ENCODE peak calls at places on chromosomes 6 and 20, in four cellular contexts. Y, J, Q and M are unnamed samples.
A peak's percentile ranks its signal among the peaks of the same experiment; 100 is the strongest.

GRCh38 chr6:9523462-9523861 is 891.4 kb downstream of the TFAP2A start:
- DNase-seq in Y (no peak), Q (no peak), J (no peak), M (no peak)

GRCh38 chr20:42193119-42193518 is 574.9 kb upstream of the CHD6 start:
- DNase-seq in J (no peak), Y (no peak), Q (no peak), M (no peak)

GRCh38 chr6:130362128-130362527 is 3.7 kb upstream of the TMEM200A start:
- DNase-seq in Q (no peak), Y (peak; percentile 7), J (no peak), M (no peak)

GRCh38 chr6:1624848-1625341 is 15.2 kb downstream of the FOXC1 start:
- DNase-seq in Y (no peak), J (peak; percentile 23), Q (no peak), M (no peak)

GRCh38 chr6:41591859-41592502 is 45.8 kb downstream of the FOXP4 start:
- DNase-seq in J (peak; percentile 69), Q (peak; percentile 9), Y (peak; percentile 90), M (peak; percentile 91)

GRCh38 chr6:1729133-1729751 is 119.5 kb downstream of the FOXC1 start:
- DNase-seq in Y (no peak), J (no peak), Q (no peak), M (no peak)

GRCh38 chr6:156699017-156699421 is 78.2 kb upstream of the ARID1B start:
- DNase-seq in Y (no peak), Q (peak; percentile 85), J (no peak), M (no peak)

GRCh38 chr20:35085477-35086225 is 7.0 kb downstream of the TRPC4AP start:
- DNase-seq in Q (no peak), Y (no peak), J (peak; percentile 49), M (no peak)

GRCh38 chr6:125363360-125364121 is 61.8 kb upstream of the HDDC2 start:
- DNase-seq in Y (peak; percentile 16), Q (no peak), J (no peak), M (no peak)

GRCh38 chr20:51382986-51383821 is 159.3 kb downstream of the NFATC2 start:
- DNase-seq in Y (no peak), Q (no peak), J (no peak), M (no peak)

GRCh38 chr6:28695671-28696537 is 170.2 kb downstream of the GPX5 start:
- DNase-seq in J (no peak), Y (no peak), Q (no peak), M (no peak)

GRCh38 chr6:41021832-41022231 is 17.2 kb downstream of the UNC5CL start:
- DNase-seq in Y (no peak), Q (no peak), J (no peak), M (no peak)

GRCh38 chr6:4553387-4553786 is 222.8 kb upstream of the CDYL start:
- DNase-seq in Q (no peak), J (no peak), Y (no peak), M (no peak)

GRCh38 chr6:24743944-24744335 is 25.0 kb upstream of the C6orf62 start:
- DNase-seq in Y (no peak), Q (peak; percentile 40), J (no peak), M (no peak)

GRCh38 chr6:1601616-1602355 is 7.9 kb upstream of the FOXC1 start:
- DNase-seq in J (no peak), Y (no peak), Q (no peak), M (no peak)

GRCh38 chr6:11033825-11034224 is 10.3 kb downstream of the ELOVL2 start:
- DNase-seq in Q (no peak), J (no peak), Y (no peak), M (no peak)

GRCh38 chr20:24684954-24685691 is 215.7 kb downstream of the SYNDIG1 start:
- DNase-seq in Y (no peak), J (no peak), Q (no peak), M (no peak)

GRCh38 chr20:4383966-4384365 is 337.7 kb upstream of the PRND start:
- DNase-seq in Q (no peak), Y (no peak), J (no peak), M (no peak)

GRCh38 chr6:6740595-6740994 is 152.1 kb downstream of the LY86 start:
- DNase-seq in Y (no peak), Q (no peak), J (no peak), M (no peak)

GRCh38 chr20:4091332-4092135 is 76.2 kb upstream of the RNF24 start:
- DNase-seq in Q (no peak), J (peak; percentile 60), Y (peak; percentile 74), M (peak; percentile 25)

GRCh38 chr6:33112148-33112547 is 36.4 kb downstream of the HLA-DPB1 start:
- DNase-seq in Q (peak; percentile 68), Y (peak; percentile 59), J (peak; percentile 26), M (peak; percentile 33)

GRCh38 chr6:136922680-136922996 is 537 bp downstream of the SLC35D3 start:
- DNase-seq in Y (no peak), J (no peak), Q (no peak), M (no peak)
- TF ChIP-seq SPI1 in Y (no peak), J (no peak), Q (no peak), M (no peak)

GRCh38 chr6:108562503-108562993 is 1.8 kb downstream of the FOXO3 start:
- DNase-seq in Y (peak; percentile 69), Q (no peak), J (peak; percentile 90), M (no peak)
- TF ChIP-seq SPI1 in Y (no peak), Q (no peak), J (no peak), M (no peak)

DNA sequence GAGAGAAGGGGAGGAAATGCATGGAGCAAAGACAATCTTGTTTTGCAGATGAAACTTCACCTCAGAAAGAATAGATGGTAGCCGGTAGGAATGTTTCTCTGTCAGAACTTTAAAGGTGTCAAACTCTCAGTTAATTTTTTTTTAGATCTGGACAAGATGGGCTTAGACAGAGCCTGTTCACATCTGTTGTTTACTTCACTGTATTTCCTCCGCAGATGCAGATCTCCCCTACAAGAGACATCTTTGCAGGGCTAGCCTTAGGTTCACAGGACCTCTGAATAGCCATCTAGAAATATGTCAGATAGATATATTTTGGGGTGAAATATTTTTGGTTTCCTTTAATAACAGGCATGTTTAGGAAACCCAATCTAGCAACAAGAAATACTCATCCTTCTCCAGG is 12.1 kb upstream of the ZBP1 start:
- DNase-seq in Y (no peak), J (no peak), Q (no peak), M (no peak)
- TF ChIP-seq SPI1 in Y (no peak), J (no peak), Q (no peak), M (no peak)

DNA sequence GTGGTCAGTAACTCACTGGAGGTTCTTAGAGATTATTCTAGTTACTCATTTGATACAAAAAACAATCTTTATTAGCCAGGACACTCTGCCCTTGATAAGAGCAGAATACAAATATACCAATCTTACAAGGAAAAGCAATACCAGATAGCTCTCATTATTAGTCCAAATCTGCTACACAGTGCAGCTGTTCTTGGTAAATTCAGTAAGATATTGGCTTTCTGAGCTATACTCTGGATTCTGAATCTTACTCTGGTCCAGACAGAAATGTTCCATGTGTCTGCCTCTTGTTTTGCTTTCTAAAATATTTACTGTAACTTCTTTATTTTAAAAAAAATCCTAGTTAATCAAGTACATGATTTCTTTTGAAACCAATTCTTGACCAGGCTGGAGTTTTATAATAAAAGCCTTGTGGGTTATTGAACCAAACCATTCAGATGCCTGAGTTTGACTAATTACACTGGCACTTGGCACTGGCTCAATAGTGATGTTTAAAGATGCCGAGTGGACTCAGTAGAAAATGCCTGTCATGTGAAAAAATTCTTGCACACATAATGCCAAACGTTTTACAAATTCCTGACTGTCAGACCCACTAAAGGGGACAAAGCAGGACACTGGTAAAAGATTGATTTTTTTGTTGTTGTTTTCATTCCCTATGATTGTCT is 242.8 kb upstream of the TCF21 start:
- DNase-seq in Y (no peak), J (no peak), Q (no peak), M (no peak)
- TF ChIP-seq SPI1 in Y (no peak), J (no peak), Q (no peak), M (no peak)

GRCh38 chr6:36734486-36735060 is 36.9 kb downstream of the RAB44 start:
- DNase-seq in Y (no peak), J (no peak), Q (no peak), M (no peak)

GRCh38 chr6:36738108-36738507 is 40.5 kb downstream of the RAB44 start:
- DNase-seq in J (no peak), Y (no peak), Q (no peak), M (no peak)

GRCh38 chr6:36733300-36733699 is 35.7 kb downstream of the RAB44 start:
- DNase-seq in J (no peak), Y (no peak), Q (no peak), M (no peak)

GRCh38 chr6:36737043-36737785 is 39.6 kb downstream of the RAB44 start:
- DNase-seq in J (no peak), Y (no peak), Q (no peak), M (no peak)

DNA sequence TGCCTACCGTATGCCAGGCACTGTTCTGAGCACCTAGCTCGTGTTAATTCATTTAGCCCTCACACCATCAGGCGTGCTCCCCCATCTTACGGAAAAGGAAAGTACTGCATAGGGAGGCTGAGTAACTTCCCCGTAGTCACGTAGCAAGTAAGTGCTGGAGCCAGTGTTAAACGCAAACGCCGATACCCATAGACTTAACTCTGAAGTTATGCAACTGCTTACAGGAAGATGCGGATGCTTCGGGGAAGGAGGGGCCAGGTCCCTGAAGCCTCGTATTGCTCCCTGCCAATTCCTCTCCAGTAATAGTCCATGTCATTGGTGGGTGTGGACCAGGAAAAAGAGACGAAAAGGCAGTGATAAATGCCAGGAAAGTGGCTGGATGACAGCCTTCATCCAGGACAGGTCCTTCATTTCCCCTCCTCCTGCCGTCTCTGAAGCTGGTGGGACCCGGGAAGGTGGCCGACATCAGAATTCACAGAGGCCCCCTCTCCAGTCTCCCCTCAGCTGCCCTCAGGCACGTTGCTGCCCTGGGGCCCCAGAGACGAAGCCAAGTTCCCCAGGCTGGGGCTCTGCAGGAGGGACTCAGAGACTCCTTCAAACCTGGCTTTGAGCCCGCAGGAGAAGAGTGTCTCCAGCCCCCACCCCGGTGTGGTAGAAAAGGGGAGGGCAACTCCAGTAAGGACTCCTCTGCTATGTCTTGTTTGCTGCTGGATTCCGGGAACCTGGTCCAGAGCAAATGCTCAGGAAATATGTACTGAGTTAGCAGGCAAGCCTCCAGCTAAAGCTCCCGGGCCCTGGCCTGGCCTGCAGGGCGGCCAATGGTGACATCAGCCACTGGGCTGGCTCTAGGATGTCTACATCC is 37.7 kb downstream of the RAB44 start:
- DNase-seq in Y (no peak), J (peak; percentile 75), Q (no peak), M (peak; percentile 41)
- TF ChIP-seq SPI1 in Y (no peak), J (no peak), Q (no peak), M (no peak)

GRCh38 chr6:151681426-151682059 is 125.9 kb upstream of the ESR1 start:
- DNase-seq in Y (no peak), J (no peak), Q (no peak), M (no peak)

GRCh38 chr6:151680846-151681425 is 126.5 kb upstream of the ESR1 start:
- DNase-seq in Y (no peak), J (no peak), Q (no peak), M (no peak)

GRCh38 chr6:151677427-151677826 is 130.1 kb upstream of the ESR1 start:
- DNase-seq in J (no peak), Y (no peak), Q (no peak), M (no peak)

GRCh38 chr6:151679941-151680340 is 127.5 kb upstream of the ESR1 start:
- DNase-seq in J (no peak), Q (no peak), Y (no peak), M (no peak)

GRCh38 chr6:151679081-151679480 is 128.4 kb upstream of the ESR1 start:
- DNase-seq in Y (no peak), Q (no peak), J (no peak), M (no peak)
- TF ChIP-seq SPI1 in Y (no peak), Q (no peak), J (no peak), M (no peak)

GRCh38 chr20:37522258-37523011 is 1.4 kb downstream of the NNAT start:
- DNase-seq in Y (no peak), Q (no peak), J (no peak), M (no peak)
- TF ChIP-seq SPI1 in Y (no peak), Q (no peak), J (no peak), M (no peak)